ENCODE peak calls at places on chromosomes 16 and 17, in four cellular contexts. F is spleen, B is prostate gland, M is stomach. R is an unnamed sample.

GRCh38 chr17:6507535-6507934 is 48.8 kb downstream of the PITPNM3 start:
- DNase-seq in F (no peak), B (no peak), M (no peak), R (no peak)

GRCh38 chr17:63516910-63517824 is 6.0 kb upstream of the KCNH6 start:
- DNase-seq in M (no peak), B (no peak), F (no peak), R (no peak)

GRCh38 chr17:57954421-57955182 is 610 bp downstream of the CUEDC1 start:
- DNase-seq in F (peak; percentile 79), B (peak; percentile 59), M (peak; percentile 50), R (no peak)

GRCh38 chr17:43366809-43367587 is 31.8 kb upstream of the ARL4D start:
- DNase-seq in F (no peak), B (no peak), M (no peak), R (no peak)

GRCh38 chr17:72985882-72986720 is 106.4 kb downstream of the SLC39A11 start:
- DNase-seq in B (peak; percentile 64), M (peak; percentile 75), F (peak; percentile 80), R (peak; percentile 43)

GRCh38 chr17:83096401-83097220 is 17.2 kb downstream of the METRNL start:
- DNase-seq in B (peak; percentile 86), F (no peak), M (peak; percentile 93), R (no peak)

GRCh38 chr16:67547423-67548264 is 14.7 kb upstream of the CTCF start:
- DNase-seq in F (peak; percentile 92), B (no peak), M (no peak), R (peak; percentile 70)

GRCh38 chr17:49494937-49495841 is at the start of gene NGFR:
- DNase-seq in B (no peak), F (peak; percentile 87), M (no peak), R (peak; percentile 28)

GRCh38 chr17:55086635-55087058 is 118.1 kb downstream of the STXBP4 start:
- DNase-seq in M (no peak), B (no peak), F (no peak), R (peak; percentile 2)

GRCh38 chr17:29614345-29615047 is 8.2 kb downstream of the CORO6 start:
- DNase-seq in M (no peak), B (no peak), F (peak; percentile 78), R (no peak)

GRCh38 chr17:57747221-57748017 is 2.3 kb upstream of the CCDC182 start:
- DNase-seq in F (no peak), M (peak; percentile 38), B (peak; percentile 43), R (peak; percentile 27)

GRCh38 chr17:21157586-21158370 is 31.0 kb downstream of the DHRS7B start:
- DNase-seq in B (no peak), F (no peak), M (no peak), R (no peak)

GRCh38 chr16:84478172-84478948 is 26.1 kb downstream of the MEAK7 start:
- DNase-seq in M (peak; percentile 14), F (peak; percentile 29), B (peak; percentile 3), R (no peak)

GRCh38 chr16:67430504-67431076 is 331 bp upstream of the HSD11B2 start:
- DNase-seq in M (peak; percentile 65), F (no peak), B (peak; percentile 70), R (no peak)

GRCh38 chr16:74565378-74565777 is 41.5 kb downstream of the GLG1 start:
- DNase-seq in F (no peak), B (no peak), M (no peak), R (no peak)
- H3K27ac ChIP-seq in F (no peak overlapping the region), B (no peak overlapping the region), M (no peak overlapping the region), R (no peak overlapping the region)

GRCh38 chr17:75842963-75843576 is 1.1 kb downstream of the UNC13D start:
- DNase-seq in F (peak; percentile 85), B (no peak), M (no peak), R (no peak)

GRCh38 chr17:75845058-75845711 is 981 bp upstream of the UNC13D start:
- DNase-seq in B (peak; percentile 92), M (peak; percentile 93), F (peak; percentile 94), R (peak; percentile 96)

GRCh38 chr17:75845933-75846700 is 1.9 kb upstream of the UNC13D start:
- DNase-seq in B (no peak), F (peak; percentile 78), M (no peak), R (no peak)

GRCh38 chr17:75843577-75844529 is at the start of gene UNC13D:
- DNase-seq in F (peak; percentile 95), M (peak; percentile 58), B (no peak), R (peak; percentile 93)

GRCh38 chr17:75844530-75845057 is 390 bp upstream of the UNC13D start:
- DNase-seq in M (peak; percentile 88), F (peak; percentile 91), B (peak; percentile 81), R (no peak)
- TF ChIP-seq POLR2AphosphoS5 in M (peak; percentile 19), F (no peak), B (no peak), R (no peak)

GRCh38 chr17:75380750-75381149 is 24.7 kb downstream of the GRB2 start:
- DNase-seq in F (no peak), B (no peak), M (no peak), R (no peak)
- H3K27ac ChIP-seq in F (no peak overlapping the region), B (no peak overlapping the region), M (no peak overlapping the region), R (no peak overlapping the region)

GRCh38 chr17:2086306-2086705 is 31.4 kb downstream of the HIC1 start:
- DNase-seq in F (peak; percentile 20), M (no peak), B (no peak), R (no peak)

GRCh38 chr17:2083613-2084128 is 28.8 kb downstream of the HIC1 start:
- DNase-seq in F (no peak), B (no peak), M (no peak), R (peak; percentile 81)

GRCh38 chr17:2084129-2084765 is 29.3 kb downstream of the HIC1 start:
- DNase-seq in M (no peak), F (peak; percentile 78), B (no peak), R (no peak)

GRCh38 chr17:2085648-2085949 is 30.7 kb downstream of the HIC1 start:
- DNase-seq in F (no peak), B (no peak), M (no peak), R (no peak)

GRCh38 chr17:2084766-2085647 is 30.1 kb downstream of the HIC1 start:
- DNase-seq in M (no peak), F (no peak), B (no peak), R (no peak)
- TF ChIP-seq POLR2AphosphoS5 in M (peak; percentile 14), F (peak; percentile 41), B (no peak), R (no peak)

DNA sequence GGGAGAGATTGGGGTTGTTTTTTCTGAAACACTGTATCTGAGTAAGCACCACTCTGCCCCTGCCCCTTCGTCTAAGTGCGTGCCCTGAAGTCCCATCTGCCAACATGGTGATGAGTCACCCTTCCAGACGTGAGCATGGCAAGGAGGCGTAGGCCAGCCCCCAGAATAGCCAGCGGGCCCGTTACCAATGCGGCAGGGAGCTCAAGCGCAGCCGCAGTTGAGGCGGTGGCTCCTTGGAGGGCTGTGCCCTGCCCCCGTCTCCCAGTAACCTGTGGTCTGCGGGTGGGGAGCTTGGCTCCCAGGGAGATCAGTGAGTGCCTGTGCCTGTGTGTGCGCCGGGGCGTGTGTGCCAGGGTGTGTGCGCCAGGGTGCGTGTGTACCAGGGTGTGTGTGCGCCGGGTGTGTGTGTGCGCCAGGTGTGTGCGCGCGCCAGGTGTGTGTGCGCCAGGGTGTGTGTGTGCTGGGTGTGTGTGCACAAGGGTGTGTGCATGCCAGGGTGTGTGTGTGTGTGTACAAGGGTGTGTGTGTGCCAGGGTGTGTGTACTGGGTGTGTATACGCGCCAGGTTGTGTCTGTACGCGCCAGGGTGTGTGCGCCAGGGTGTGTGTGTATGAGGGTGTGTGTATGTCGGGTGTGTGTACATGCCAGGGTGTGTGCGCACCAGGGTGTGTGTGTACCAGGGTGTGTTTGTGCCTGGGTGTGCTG is 98.6 kb upstream of the CHMP6 start:
- DNase-seq in F (no peak), M (no peak), B (no peak), R (peak; percentile 60)
- H3K27ac ChIP-seq in F (peak overlapping the region; percentile 73), M (no peak overlapping the region), B (no peak overlapping the region), R (no peak overlapping the region)